ENCODE peak calls at places on chromosome 10, in five cellular contexts. G is left kidney; A is CD4-positive, alpha-beta memory T cell; R is stromal cell of bone marrow; M is sigmoid colon. E is an unnamed sample.

GRCh38 chr10:5234106-5234877 is 37.7 kb downstream of the AKR1C4 start:
- DNase-seq in R (peak; percentile 36), M (no peak), A (no peak), G (no peak), E (no peak)

GRCh38 chr10:69643779-69644657 is 14.0 kb downstream of the FAM241B start:
- DNase-seq in R (no peak), G (no peak), A (no peak), M (peak; percentile 39), E (no peak)

GRCh38 chr10:112389147-112389822 is 15.4 kb downstream of the ACSL5 start:
- DNase-seq in G (peak; percentile 26), A (peak; percentile 61), M (no peak), R (no peak), E (no peak)

GRCh38 chr10:120423350-120424197 is 33.5 kb upstream of the PLPP4 start:
- DNase-seq in A (no peak), M (no peak), G (peak; percentile 68), R (no peak), E (no peak)

GRCh38 chr10:76643465-76643864 is 994.1 kb downstream of the KCNMA1 start:
- DNase-seq in G (no peak), R (peak; percentile 11), M (peak; percentile 94), A (no peak), E (peak; percentile 67)

GRCh38 chr10:109963439-109963838 is 40.1 kb upstream of the XPNPEP1 start:
- DNase-seq in G (no peak), M (no peak), A (no peak), R (peak; percentile 68), E (no peak)

GRCh38 chr10:60140681-60141632 is 234.6 kb upstream of the CCDC6 start:
- DNase-seq in M (peak; percentile 80), R (no peak), G (peak; percentile 96), A (no peak), E (no peak)

GRCh38 chr10:5900247-5900646 is 10.2 kb downstream of the FBH1 start:
- DNase-seq in A (no peak), M (no peak), G (no peak), R (no peak), E (no peak)

GRCh38 chr10:79176949-79177602 is 108.3 kb downstream of the ZMIZ1 start:
- DNase-seq in A (no peak), G (peak; percentile 74), R (no peak), M (peak; percentile 87), E (no peak)

GRCh38 chr10:133461841-133462240 is 8.1 kb downstream of the SCART1 start:
- DNase-seq in M (no peak), A (no peak), R (no peak), G (no peak), E (no peak)

GRCh38 chr10:88923525-88923924 is 29.0 kb downstream of the ACTA2 start:
- DNase-seq in A (no peak), G (peak; percentile 85), M (no peak), R (no peak), E (no peak)

GRCh38 chr10:88254091-88254490 is 329.0 kb downstream of the RNLS start:
- DNase-seq in R (peak; percentile 86), G (no peak), M (no peak), A (no peak), E (no peak)

GRCh38 chr10:44386546-44387052 is 1.7 kb upstream of the CXCL12 start:
- DNase-seq in M (peak; percentile 81), G (peak; percentile 92), R (peak; percentile 59), A (peak; percentile 22), E (peak; percentile 79)

GRCh38 chr10:100518761-100519241 is 860 bp downstream of the SEC31B start:
- DNase-seq in M (no peak), G (peak; percentile 89), A (peak; percentile 55), R (peak; percentile 44), E (peak; percentile 82)

E was measured in sciatic nerve.